ENCODE peak calls at places on chromosomes 1 and 21, in eight cellular contexts. P, H, D, V, W, L, N and U are unnamed samples.

GRCh38 chr1:210647406-210648333 is 319.0 kb downstream of the HHAT start:
- DNase-seq in D (no peak), V (no peak), P (peak), H (no peak), N (peak), W (no peak), L (no peak), U (peak)

GRCh38 chr21:16193758-16194606 is 464.2 kb downstream of the USP25 start:
- DNase-seq in D (peak), H (peak), N (no peak), L (no peak), V (peak), P (no peak), W (no peak), U (no peak)

GRCh38 chr1:1144122-1144842 is 28.4 kb upstream of the C1orf159 start:
- DNase-seq in W (peak), P (peak), D (no peak), V (peak), H (no peak), L (peak), N (no peak), U (peak)

GRCh38 chr1:110384581-110385321 is 6.1 kb downstream of the SLC16A4 start:
- DNase-seq in P (no peak), D (peak), L (no peak), H (no peak), W (no peak), N (no peak), V (peak), U (no peak)

GRCh38 chr1:64864018-64864945 is 102.1 kb downstream of the JAK1 start:
- DNase-seq in N (no peak), D (peak), P (peak), W (peak), H (peak), L (peak), V (peak), U (no peak)

GRCh38 chr1:61568460-61569211 is 156.3 kb downstream of the TM2D1 start:
- DNase-seq in N (peak), W (no peak), D (no peak), L (no peak), V (no peak), P (peak), H (no peak), U (peak)

GRCh38 chr1:212225416-212225815 is 59.8 kb upstream of the PPP2R5A start:
- DNase-seq in V (no peak), W (no peak), L (no peak), P (no peak), D (no peak), H (no peak), N (no peak), U (no peak)

GRCh38 chr1:74246266-74246665 is 11.1 kb downstream of the TNNI3K start:
- DNase-seq in V (no peak), P (no peak), H (no peak), W (no peak), D (no peak), N (no peak), L (no peak), U (no peak)

GRCh38 chr1:155717041-155717440 is 28.1 kb downstream of the DAP3 start:
- DNase-seq in L (no peak), D (no peak), H (no peak), W (no peak), P (no peak), N (no peak), V (peak), U (no peak)

GRCh38 chr21:38441153-38441552 is 57.1 kb downstream of the ERG start:
- DNase-seq in P (no peak), W (no peak), V (no peak), D (no peak), L (no peak), H (no peak), N (no peak), U (no peak)

GRCh38 chr1:147892731-147893214 is 9.8 kb upstream of the GJA8 start:
- DNase-seq in P (peak), N (peak), D (peak), W (peak), L (no peak), V (peak), H (peak), U (no peak)

GRCh38 chr21:17758703-17759102 is 60.5 kb downstream of the C21orf91 start:
- DNase-seq in H (no peak), L (no peak), P (no peak), V (no peak), D (no peak), N (no peak), W (no peak), U (no peak)

GRCh38 chr1:118821801-118822200 is 166.3 kb downstream of the TBX15 start:
- DNase-seq in W (no peak), P (no peak), L (no peak), V (no peak), N (no peak), H (no peak), D (no peak), U (no peak)

GRCh38 chr1:43365678-43366077 is 2.1 kb downstream of the ELOVL1 start:
- DNase-seq in H (no peak), D (no peak), N (no peak), W (no peak), L (no peak), P (no peak), V (no peak), U (no peak)

GRCh38 chr1:50181027-50181663 is 72.4 kb downstream of the ELAVL4 start:
- DNase-seq in V (no peak), D (peak), P (no peak), W (no peak), N (no peak), H (no peak), L (no peak), U (no peak)

GRCh38 chr1:4380564-4381168 is 273.7 kb upstream of the AJAP1 start:
- DNase-seq in D (no peak), L (no peak), W (no peak), N (no peak), H (no peak), V (no peak), P (no peak), U (no peak)

GRCh38 chr1:234925440-234926251 is 203.0 kb downstream of the TOMM20 start:
- DNase-seq in V (peak), L (no peak), N (no peak), W (peak), H (no peak), D (peak), P (no peak), U (no peak)

GRCh38 chr1:172870901-172871606 is 179.7 kb downstream of the TNFSF18 start:
- DNase-seq in P (no peak), W (peak), V (no peak), H (no peak), D (no peak), N (no peak), L (no peak), U (no peak)

GRCh38 chr1:155093938-155094621 is 15.4 kb downstream of the EFNA3 start:
- DNase-seq in W (peak), L (no peak), D (no peak), P (peak), N (peak), H (peak), V (peak), U (peak)

GRCh38 chr1:9281907-9282306 is 10.8 kb upstream of the SPSB1 start:
- DNase-seq in H (no peak), W (no peak), V (no peak), P (no peak), N (no peak), L (no peak), D (no peak), U (no peak)

GRCh38 chr21:44648557-44649311 is 2.5 kb downstream of the KRTAP10-11 start:
- DNase-seq in L (no peak), D (no peak), W (no peak), N (no peak), H (no peak), V (no peak), P (no peak), U (no peak)

GRCh38 chr1:214842856-214843255 is 239.7 kb upstream of the KCNK2 start:
- DNase-seq in H (no peak), P (no peak), V (no peak), L (no peak), W (no peak), D (no peak), N (no peak), U (no peak)

GRCh38 chr1:41535236-41535720 is 50.8 kb upstream of the EDN2 start:
- DNase-seq in V (no peak), W (no peak), P (no peak), L (no peak), N (no peak), D (no peak), H (no peak), U (no peak)

GRCh38 chr1:159891275-159892157 is 8.4 kb downstream of the CFAP45 start:
- DNase-seq in V (peak), N (peak), W (peak), L (peak), H (peak), D (peak), P (peak), U (peak)

GRCh38 chr1:81848880-81849500 is 48.3 kb downstream of the ADGRL2 start:
- DNase-seq in H (no peak), D (no peak), N (no peak), V (no peak), W (peak), L (no peak), P (peak), U (no peak)

GRCh38 chr1:27007909-27008582 is 4.6 kb downstream of the TENT5B start:
- DNase-seq in D (peak), W (peak), P (no peak), N (no peak), V (no peak), H (no peak), L (no peak), U (no peak)

GRCh38 chr21:35559881-35560280 is 500.4 kb downstream of the SETD4 start:
- DNase-seq in D (no peak), W (no peak), L (no peak), P (no peak), V (no peak), H (no peak), N (no peak), U (no peak)

GRCh38 chr1:34843392-34844251 is 15.9 kb downstream of the SMIM12 start:
- DNase-seq in P (peak), V (no peak), W (no peak), D (no peak), H (no peak), N (no peak), L (no peak), U (no peak)

GRCh38 chr1:243251544-243251943 is 3.5 kb downstream of the CEP170 start:
- DNase-seq in P (no peak), V (no peak), D (no peak), L (no peak), W (no peak), N (no peak), H (no peak), U (no peak)